ENCODE peak calls at places on chromosomes 5 and 9, in seven cellular contexts. O is uterus, I is heart right ventricle, E is Calu3, H is B cell, R is BJ, G is GM13976. S is an unnamed sample.
A peak's percentile ranks its signal among the peaks of the same experiment; 100 is the strongest.

GRCh38 chr5:128778474-128778873 is 186.8 kb upstream of the SLC27A6 start:
- DNase-seq in O (no peak), I (no peak), E (no peak), H (no peak), R (no peak), G (no peak), S (no peak)

GRCh38 chr5:220008-220407 is 1.9 kb downstream of the SDHA start:
- DNase-seq in O (no peak), I (no peak), E (no peak), H (no peak), R (no peak), G (peak; percentile 55), S (no peak)

GRCh38 chr9:87065981-87066380 is 118.7 kb upstream of the GAS1 start:
- DNase-seq in O (no peak), I (no peak), E (no peak), H (no peak), R (no peak), G (no peak), S (no peak)

GRCh38 chr5:11069041-11069440 is 308.0 kb upstream of the DAP start:
- DNase-seq in O (no peak), I (no peak), E (no peak), H (no peak), R (no peak), G (no peak), S (no peak)

GRCh38 chr5:154370119-154370518 is 75.7 kb upstream of the SAP30L start:
- DNase-seq in O (no peak), I (no peak), E (no peak), H (no peak), R (no peak), G (no peak), S (no peak)

GRCh38 chr9:8674550-8674949 is 875.0 kb upstream of the DMAC1 start:
- DNase-seq in O (no peak), I (no peak), E (no peak), H (no peak), R (no peak), G (no peak), S (no peak)

GRCh38 chr5:127092690-127093089 is 19.4 kb upstream of the C5orf63 start:
- DNase-seq in O (no peak), I (no peak), E (no peak), H (no peak), R (no peak), G (no peak), S (no peak)

GRCh38 chr5:73303139-73304079 is 130.4 kb downstream of the TMEM174 start:
- DNase-seq in O (no peak), I (no peak), E (peak; percentile 51), H (no peak), R (no peak), G (no peak), S (no peak)

GRCh38 chr5:7827602-7828001 is 23.3 kb downstream of the CFAP90 start:
- DNase-seq in O (peak; percentile 40), I (no peak), E (no peak), H (no peak), R (no peak), G (no peak), S (no peak)

GRCh38 chr5:75623846-75624245 is 12.6 kb downstream of the ANKDD1B start:
- DNase-seq in O (no peak), I (no peak), E (no peak), H (no peak), R (no peak), G (no peak), S (no peak)

GRCh38 chr9:121975801-121976277 is 117.3 kb downstream of the TTLL11 start:
- DNase-seq in O (no peak), I (no peak), E (peak; percentile 72), H (no peak), R (no peak), G (no peak), S (no peak)

DNA sequence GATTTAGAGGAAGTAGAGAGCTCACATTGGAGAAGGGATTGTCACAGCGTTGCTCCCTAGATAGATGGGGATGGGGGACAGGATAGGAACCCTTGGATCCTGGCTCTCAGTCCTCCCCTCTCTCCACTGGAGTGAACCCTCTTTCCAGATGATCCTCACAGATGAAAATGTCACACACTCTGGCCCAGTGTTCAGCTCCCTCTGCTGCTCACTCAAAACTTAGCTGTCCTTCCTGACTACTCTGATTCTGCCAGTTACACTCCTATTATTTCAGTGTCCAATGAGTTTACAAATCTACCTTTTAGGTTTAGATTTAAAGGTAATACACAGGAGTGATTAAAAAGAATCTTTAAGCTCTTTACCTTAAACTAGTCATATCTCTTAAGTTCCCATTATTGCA is 5.8 kb upstream of the SPINK7 start:
- DNase-seq in O (no peak), I (no peak), E (no peak), H (no peak), R (no peak), G (no peak), S (no peak)
- TF ChIP-seq CTCF in O (no peak), I (no peak), E (no peak), H (no peak), R (no peak), G (no peak), S (no peak)

GRCh38 chr5:107855171-107855570 is 184.4 kb upstream of the EFNA5 start:
- DNase-seq in O (no peak), I (no peak), E (no peak), H (no peak), R (no peak), G (no peak), S (no peak)
- TF ChIP-seq CTCF in O (no peak), I (no peak), E (no peak), H (no peak), R (no peak), G (no peak), S (no peak)

GRCh38 chr5:169701910-169702451 is 64.9 kb downstream of the DOCK2 start:
- DNase-seq in O (no peak), I (no peak), E (no peak), H (no peak), R (no peak), G (no peak), S (no peak)
- TF ChIP-seq CTCF in O (no peak), I (peak; percentile 41), E (no peak), H (no peak), R (peak; percentile 62), G (peak; percentile 21), S (no peak)

DNA sequence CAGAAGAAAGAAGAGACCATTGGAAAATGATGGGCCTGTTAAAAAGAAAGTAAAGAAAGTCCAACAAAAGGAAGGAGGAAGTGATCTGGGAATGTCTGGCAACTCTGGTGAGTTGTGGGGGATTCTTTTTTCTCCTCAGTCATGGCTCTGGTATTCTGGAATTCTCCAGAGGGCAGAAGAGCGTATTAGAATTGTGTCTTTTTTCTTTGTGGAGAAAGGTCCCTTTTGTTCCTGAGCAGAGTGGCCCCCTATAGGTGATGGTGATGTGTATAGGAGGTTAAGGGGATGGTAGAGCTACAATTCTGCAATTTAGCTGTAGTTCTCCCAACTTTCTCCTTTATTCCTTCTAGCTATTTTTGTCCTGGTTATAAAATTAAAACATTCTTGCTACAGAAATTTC is 1.6 kb upstream of the DHFR start:
- DNase-seq in O (no peak), I (no peak), E (no peak), H (no peak), R (no peak), G (no peak), S (no peak)
- TF ChIP-seq CTCF in O (no peak), I (no peak), E (no peak), H (no peak), R (no peak), G (no peak), S (no peak)

S was measured in psoas muscle.